ENCODE peak calls at places on chromosomes 1 and 21, in nine cellular contexts. Z is NCI-H345; G is AG08396; J is NCI-H187 treated with DMSO at 0.1 percent for 48 hours; E is left cardiac atrium; O is stimulated activated CD4-positive, alpha-beta T cell treated with anti-CD3 and anti-CD28 coated beads, Interleukin-2, amount 100 ng/mL, for 48 hours; F is substantia nigra; R is WTC11; K is NT2/D1. I is an unnamed sample.

GRCh38 chr1:230681599-230681998 is 32.3 kb downstream of the AGT start:
- DNase-seq in Z (peak; percentile 85), G (peak; percentile 61), J (no peak), E (no peak), O (no peak), F (no peak), R (no peak), K (no peak), I (no peak)

GRCh38 chr1:207336559-207337467 is 15.3 kb downstream of the CD55 start:
- DNase-seq in Z (no peak), G (no peak), J (peak; percentile 45), E (no peak), O (peak; percentile 13), F (no peak), R (no peak), K (no peak), I (no peak)

GRCh38 chr1:212255705-212256307 is 29.4 kb upstream of the PPP2R5A start:
- DNase-seq in Z (no peak), G (no peak), J (no peak), E (no peak), O (no peak), F (no peak), R (no peak), K (no peak), I (peak; percentile 75)

GRCh38 chr1:93844262-93845045 is 34.6 kb downstream of the DNTTIP2 start:
- DNase-seq in Z (peak; percentile 72), G (peak; percentile 70), J (peak; percentile 28), E (no peak), O (no peak), F (no peak), R (no peak), K (peak; percentile 63), I (peak; percentile 81)

GRCh38 chr1:67572594-67573221 is 112.3 kb upstream of the GADD45A start:
- DNase-seq in Z (peak; percentile 11), G (no peak), J (no peak), E (no peak), O (no peak), F (no peak), R (no peak), K (no peak), I (no peak)

GRCh38 chr1:165595561-165595960 is 35.5 kb upstream of the MGST3 start:
- DNase-seq in Z (no peak), G (no peak), J (no peak), E (no peak), O (no peak), F (no peak), R (no peak), K (no peak), I (no peak)

GRCh38 chr1:82387070-82387366 is 586.3 kb downstream of the ADGRL2 start:
- DNase-seq in Z (peak; percentile 33), G (no peak), J (peak; percentile 11), E (no peak), O (no peak), F (no peak), R (no peak), K (no peak), I (no peak)

GRCh38 chr1:213231795-213232231 is 180.8 kb downstream of the RPS6KC1 start:
- DNase-seq in Z (peak; percentile 61), G (peak; percentile 7), J (no peak), E (no peak), O (no peak), F (no peak), R (peak; percentile 46), K (peak; percentile 98), I (no peak)

GRCh38 chr1:27504588-27505419 is 14.8 kb upstream of the WASF2 start:
- DNase-seq in Z (no peak), G (peak; percentile 72), J (no peak), E (peak; percentile 91), O (no peak), F (peak; percentile 77), R (peak; percentile 58), K (no peak), I (no peak)

GRCh38 chr1:3063379-3064295 is 5.4 kb upstream of the PRDM16 start:
- DNase-seq in Z (no peak), G (no peak), J (no peak), E (peak; percentile 33), O (no peak), F (no peak), R (no peak), K (no peak), I (no peak)

GRCh38 chr1:246001142-246001812 is 505.8 kb downstream of the SMYD3 start:
- DNase-seq in Z (no peak), G (no peak), J (no peak), E (no peak), O (no peak), F (no peak), R (no peak), K (no peak), I (no peak)

GRCh38 chr1:52281518-52281917 is 84.5 kb downstream of the CC2D1B start:
- DNase-seq in Z (no peak), G (peak; percentile 11), J (no peak), E (no peak), O (no peak), F (no peak), R (no peak), K (no peak), I (no peak)

GRCh38 chr1:226406401-226406881 is 1.5 kb downstream of the PARP1 start:
- DNase-seq in Z (no peak), G (no peak), J (no peak), E (no peak), O (no peak), F (no peak), R (no peak), K (no peak), I (peak; percentile 61)

GRCh38 chr1:55369474-55369873 is 154.3 kb upstream of the USP24 start:
- DNase-seq in Z (no peak), G (peak; percentile 32), J (no peak), E (no peak), O (no peak), F (no peak), R (no peak), K (no peak), I (no peak)

GRCh38 chr1:40045182-40045581 is 4.7 kb downstream of the CAP1 start:
- DNase-seq in Z (no peak), G (no peak), J (no peak), E (no peak), O (no peak), F (no peak), R (no peak), K (no peak), I (no peak)

GRCh38 chr1:151715726-151716404 is 738 bp downstream of the CELF3 start:
- DNase-seq in Z (peak; percentile 79), G (no peak), J (no peak), E (no peak), O (no peak), F (no peak), R (peak; percentile 67), K (peak; percentile 30), I (no peak)

GRCh38 chr1:110336300-110337039 is 2.7 kb upstream of the RBM15 start:
- DNase-seq in Z (no peak), G (no peak), J (no peak), E (peak; percentile 25), O (no peak), F (no peak), R (no peak), K (no peak), I (no peak)

GRCh38 chr1:29279896-29280779 is 43.8 kb downstream of the PTPRU start:
- DNase-seq in Z (no peak), G (no peak), J (no peak), E (no peak), O (no peak), F (no peak), R (no peak), K (no peak), I (no peak)

GRCh38 chr1:165187020-165187628 is 169.4 kb downstream of the LMX1A start:
- DNase-seq in Z (peak; percentile 49), G (no peak), J (no peak), E (no peak), O (no peak), F (no peak), R (no peak), K (no peak), I (no peak)

GRCh38 chr1:46341222-46342083 is 846 bp downstream of the NSUN4 start:
- DNase-seq in Z (no peak), G (no peak), J (no peak), E (peak; percentile 25), O (no peak), F (no peak), R (peak; percentile 30), K (no peak), I (no peak)

GRCh38 chr1:36542024-36542961 is 59.6 kb upstream of the CSF3R start:
- DNase-seq in Z (peak; percentile 53), G (no peak), J (no peak), E (no peak), O (no peak), F (no peak), R (no peak), K (no peak), I (no peak)

GRCh38 chr1:156083800-156084790 is 1.8 kb upstream of the MEX3A start:
- DNase-seq in Z (no peak), G (no peak), J (no peak), E (no peak), O (no peak), F (no peak), R (no peak), K (no peak), I (no peak)

GRCh38 chr21:32248616-32249550 is 30.0 kb downstream of the MIS18A start:
- DNase-seq in Z (peak; percentile 76), G (no peak), J (no peak), E (no peak), O (no peak), F (no peak), R (no peak), K (no peak), I (no peak)

GRCh38 chr21:45135122-45135521 is 60.7 kb downstream of the ADARB1 start:
- DNase-seq in Z (no peak), G (no peak), J (no peak), E (no peak), O (no peak), F (no peak), R (no peak), K (no peak), I (no peak)

GRCh38 chr1:78168306-78168705 is 122.5 kb downstream of the GIPC2 start:
- DNase-seq in Z (no peak), G (peak; percentile 9), J (no peak), E (no peak), O (no peak), F (no peak), R (no peak), K (no peak), I (no peak)

GRCh38 chr1:61241411-61241838 is 159.1 kb downstream of the NFIA start:
- DNase-seq in Z (no peak), G (no peak), J (no peak), E (peak; percentile 66), O (no peak), F (no peak), R (no peak), K (no peak), I (peak; percentile 34)